ENCODE peak calls at places on chromosomes 13 and 19, in four cellular contexts. K, S, P and C are unnamed samples.

GRCh38 chr13:46213242-46213641 is 1.5 kb downstream of the LRRC63 start:
- DNase-seq in K (no peak), S (no peak), P (no peak), C (no peak)

GRCh38 chr13:86193281-86193680 is 394.1 kb upstream of the SLITRK6 start:
- DNase-seq in K (no peak), S (no peak), P (no peak), C (no peak)

GRCh38 chr13:25902946-25903345 is 148.9 kb downstream of the SHISA2 start:
- DNase-seq in K (no peak), S (no peak), P (no peak), C (no peak)

GRCh38 chr19:40210919-40211318 is 7.3 kb downstream of the TTC9B start:
- DNase-seq in K (no peak), S (no peak), P (no peak), C (no peak)

GRCh38 chr13:50509771-50510441 is 333.6 kb downstream of the DLEU7 start:
- DNase-seq in K (no peak), S (no peak), P (no peak), C (no peak)

GRCh38 chr19:38452430-38453366 is 19.2 kb downstream of the RYR1 start:
- DNase-seq in K (no peak), S (peak), P (no peak), C (no peak)

GRCh38 chr13:27293873-27294515 is 23.4 kb downstream of the RASL11A start:
- DNase-seq in K (no peak), S (no peak), P (no peak), C (no peak)

GRCh38 chr19:6663236-6664187 is 6.4 kb downstream of the TNFSF14 start:
- DNase-seq in K (no peak), S (no peak), P (no peak), C (no peak)

GRCh38 chr19:29013325-29013724 is 199.6 kb downstream of the UQCRFS1 start:
- DNase-seq in K (no peak), S (no peak), P (no peak), C (no peak)

GRCh38 chr19:13023666-13024065 is 28.4 kb downstream of the NFIX start:
- DNase-seq in K (no peak), S (no peak), P (no peak), C (no peak)

GRCh38 chr13:104984296-104984818 is 1551.1 kb downstream of the EFNB2 start:
- DNase-seq in K (no peak), S (peak), P (no peak), C (no peak)

GRCh38 chr19:2280633-2281264 is 1.2 kb downstream of the PEAK3 start:
- DNase-seq in K (no peak), S (no peak), P (no peak), C (no peak)